ENCODE peak calls at places on chromosomes 1 and 21, in nine cellular contexts. X is cerebellar nuclear complex; J is activated CD4-positive, alpha-beta T cell treated with anti-CD3 and anti-CD28 coated beads, Interleukin-2, amount 50 U/mL, for 1 hour; Q is psoas muscle; N is GM13977; Z is HTR-8/SVneo; P is EH; Y is stimulated activated CD4-positive, alpha-beta T cell treated with anti-CD3 and anti-CD28 coated beads, Interleukin-4, amount 100 ng/mL, for 1 hour; C is activated T-cell treated with anti-CD3 and anti-CD28 coated beads, Interleukin-2, amount 50 U/mL, for 24 hours. K is an unnamed sample.

GRCh38 chr1:96634863-96635262 is 86.7 kb upstream of the PTBP2 start:
- DNase-seq in P (no peak), J (no peak), Y (no peak), C (no peak), Q (no peak), N (no peak), Z (no peak), X (no peak), K (no peak)

GRCh38 chr1:37945743-37946702 is 830 bp downstream of the INPP5B start:
- DNase-seq in P (peak), C (no peak), N (no peak), Y (no peak), Z (no peak), Q (peak), J (no peak), X (peak), K (no peak)

GRCh38 chr21:37257526-37257966 is 9.6 kb downstream of the VPS26C start:
- DNase-seq in X (no peak), Y (no peak), N (peak), P (peak), Z (no peak), C (no peak), Q (peak), J (no peak), K (peak)

GRCh38 chr1:202565890-202566289 is 144.4 kb downstream of the SYT2 start:
- DNase-seq in J (no peak), Y (no peak), Q (no peak), N (peak), Z (no peak), X (no peak), P (no peak), C (no peak), K (peak)

GRCh38 chr1:162373541-162374375 is 2.9 kb downstream of the SPATA46 start:
- DNase-seq in X (no peak), Y (no peak), J (no peak), C (no peak), Q (no peak), P (peak), N (no peak), Z (peak), K (no peak)

GRCh38 chr1:59765036-59765730 is 49.6 kb upstream of the HOOK1 start:
- DNase-seq in C (no peak), N (no peak), P (no peak), Y (no peak), Z (no peak), Q (no peak), X (no peak), J (no peak), K (no peak)

GRCh38 chr1:109864960-109865611 is 45.6 kb upstream of the CSF1 start:
- DNase-seq in J (no peak), X (no peak), Y (no peak), N (no peak), C (no peak), Z (no peak), P (peak), Q (peak), K (no peak)

GRCh38 chr1:226696552-226696951 is 42.5 kb downstream of the ITPKB start:
- DNase-seq in Z (no peak), J (no peak), P (no peak), Y (no peak), X (no peak), Q (no peak), N (no peak), C (no peak), K (no peak)

GRCh38 chr1:241706967-241707366 is 54.9 kb downstream of the WDR64 start:
- DNase-seq in P (peak), C (no peak), X (no peak), N (no peak), Q (no peak), J (no peak), Y (no peak), Z (peak), K (no peak)

GRCh38 chr21:36854391-36854790 is 112.1 kb downstream of the HLCS start:
- DNase-seq in Q (no peak), Z (peak), P (peak), N (peak), X (no peak), C (no peak), J (no peak), Y (no peak), K (no peak)

GRCh38 chr1:89673251-89673650 is 40.3 kb downstream of the LRRC8C start:
- DNase-seq in J (no peak), C (no peak), Z (no peak), Q (no peak), P (no peak), Y (no peak), N (no peak), X (no peak), K (no peak)

GRCh38 chr1:32716312-32717126 is 13.9 kb upstream of the SYNC start:
- DNase-seq in Q (peak), Y (peak), X (no peak), C (peak), N (peak), J (peak), P (peak), Z (peak), K (peak)

GRCh38 chr1:36273024-36273423 is 33.1 kb upstream of the SH3D21 start:
- DNase-seq in Q (no peak), C (no peak), Y (no peak), Z (no peak), P (no peak), X (no peak), N (no peak), J (no peak), K (no peak)

GRCh38 chr1:24694380-24694843 is 50.8 kb upstream of the CLIC4 start:
- DNase-seq in Z (no peak), X (no peak), Y (no peak), J (no peak), N (peak), C (no peak), P (peak), Q (no peak), K (no peak)

GRCh38 chr1:43908226-43908625 is 25.4 kb upstream of the ARTN start:
- DNase-seq in X (no peak), C (no peak), N (no peak), Q (no peak), P (no peak), Z (no peak), J (no peak), Y (no peak), K (no peak)

GRCh38 chr1:923131-923990 is at the start of gene SAMD11:
- DNase-seq in Q (peak), C (peak), Z (peak), X (no peak), P (peak), N (no peak), J (peak), Y (peak), K (peak)

GRCh38 chr1:30014031-30014430 is 709.4 kb downstream of the MATN1 start:
- DNase-seq in Q (no peak), P (no peak), J (no peak), N (no peak), C (no peak), Y (no peak), X (no peak), Z (no peak), K (no peak)

GRCh38 chr1:205061665-205062069 is 18.7 kb downstream of the CNTN2 start:
- DNase-seq in Y (peak), N (peak), X (peak), Q (peak), Z (peak), P (peak), C (peak), J (peak), K (peak)

GRCh38 chr1:204127597-204128242 is 24.1 kb downstream of the ETNK2 start:
- DNase-seq in N (no peak), P (peak), Z (peak), Y (no peak), C (no peak), Q (peak), J (no peak), X (no peak), K (no peak)

GRCh38 chr21:42337276-42337675 is 13.5 kb downstream of the TFF2 start:
- DNase-seq in Q (no peak), X (no peak), C (no peak), J (no peak), Z (no peak), N (no peak), P (no peak), Y (no peak), K (no peak)

GRCh38 chr1:226945106-226945857 is 5.2 kb downstream of the COQ8A start:
- DNase-seq in C (no peak), Q (peak), J (no peak), P (no peak), Z (no peak), X (no peak), Y (no peak), N (no peak), K (no peak)

GRCh38 chr1:16248603-16249534 is 11.9 kb upstream of the CPLANE2 start:
- DNase-seq in J (no peak), X (peak), C (no peak), Y (no peak), Q (peak), N (peak), Z (peak), P (peak), K (peak)

GRCh38 chr1:205598841-205599666 is 32.8 kb downstream of the ELK4 start:
- DNase-seq in J (no peak), N (no peak), Z (no peak), Y (no peak), P (peak), C (no peak), Q (peak), X (no peak), K (no peak)

GRCh38 chr1:225874431-225874830 is 7.7 kb downstream of the TMEM63A start:
- DNase-seq in C (no peak), Z (no peak), P (no peak), Y (no peak), Q (no peak), X (no peak), N (no peak), J (no peak), K (no peak)

GRCh38 chr21:45427331-45428271 is 22.6 kb downstream of the COL18A1 start:
- DNase-seq in Q (peak), J (no peak), Z (peak), C (no peak), P (peak), X (no peak), Y (no peak), N (no peak), K (peak)

GRCh38 chr1:118151312-118151937 is 33.6 kb downstream of the SPAG17 start:
- DNase-seq in P (peak), Y (peak), N (peak), Z (peak), X (no peak), J (peak), Q (no peak), C (no peak), K (no peak)